ENCODE peak calls at places on chromosome 10, in six cellular contexts. L is mucosa of descending colon, F is K562, C is heart left ventricle, Q is uterus, Y is tibial nerve. G is an unnamed sample.

GRCh38 chr10:27446091-27446918 is 57.8 kb upstream of the RAB18 start:
- DNase-seq in L (no peak), F (peak; percentile 6), C (no peak), Q (no peak), Y (no peak), G (no peak)

GRCh38 chr10:88125766-88126165 is 262.3 kb downstream of the PTEN start:
- DNase-seq in L (no peak), F (no peak), C (no peak), Q (no peak), Y (no peak), G (no peak)

GRCh38 chr10:75236178-75236825 is 545 bp upstream of the COMTD1 start:
- DNase-seq in L (no peak), F (no peak), C (no peak), Q (no peak), Y (no peak), G (no peak)

GRCh38 chr10:124498071-124498470 is 36.4 kb downstream of the LHPP start:
- DNase-seq in L (no peak), F (no peak), C (no peak), Q (no peak), Y (no peak), G (peak; percentile 11)

GRCh38 chr10:49743464-49744075 is 18.6 kb downstream of the OGDHL start:
- DNase-seq in L (no peak), F (no peak), C (no peak), Q (no peak), Y (no peak), G (no peak)

GRCh38 chr10:92150798-92151197 is 140.1 kb downstream of the CPEB3 start:
- DNase-seq in L (no peak), F (no peak), C (no peak), Q (no peak), Y (no peak), G (no peak)

GRCh38 chr10:58967551-58968418 is 208.7 kb upstream of the PHYHIPL start:
- DNase-seq in L (no peak), F (no peak), C (peak; percentile 45), Q (no peak), Y (no peak), G (no peak)

GRCh38 chr10:76051007-76051936 is 619.8 kb downstream of the LRMDA start:
- DNase-seq in L (peak; percentile 46), F (no peak), C (no peak), Q (no peak), Y (no peak), G (no peak)

GRCh38 chr10:94483970-94484369 is 61.6 kb upstream of the HELLS start:
- DNase-seq in L (no peak), F (no peak), C (no peak), Q (no peak), Y (no peak), G (no peak)

GRCh38 chr10:95560288-95561199 is 627 bp downstream of the SORBS1 start:
- DNase-seq in L (peak; percentile 70), F (no peak), C (peak; percentile 68), Q (peak; percentile 47), Y (peak; percentile 30), G (peak; percentile 73)

GRCh38 chr10:112078003-112078402 is 105.6 kb downstream of the GPAM start:
- DNase-seq in L (no peak), F (no peak), C (no peak), Q (no peak), Y (no peak), G (no peak)

GRCh38 chr10:57694956-57695605 is 572.6 kb downstream of the IPMK start:
- DNase-seq in L (no peak), F (no peak), C (no peak), Q (no peak), Y (no peak), G (no peak)

GRCh38 chr10:71920540-71921318 is 43.5 kb upstream of the CHST3 start:
- DNase-seq in L (peak; percentile 58), F (peak; percentile 84), C (no peak), Q (peak; percentile 28), Y (no peak), G (no peak)

GRCh38 chr10:70916241-70916640 is 27.9 kb upstream of the PCBD1 start:
- DNase-seq in L (no peak), F (no peak), C (peak; percentile 33), Q (no peak), Y (no peak), G (peak; percentile 2)

GRCh38 chr10:124319926-124320391 is 98.8 kb downstream of the OAT start:
- DNase-seq in L (no peak), F (no peak), C (no peak), Q (no peak), Y (no peak), G (no peak)

GRCh38 chr10:42428534-42428933 is 209.8 kb downstream of the ZNF33B start:
- DNase-seq in L (no peak), F (peak; percentile 38), C (no peak), Q (no peak), Y (no peak), G (no peak)

GRCh38 chr10:75395955-75396860 is 5.4 kb downstream of the ZNF503 start:
- DNase-seq in L (peak; percentile 40), F (no peak), C (no peak), Q (peak; percentile 53), Y (no peak), G (peak; percentile 39)

GRCh38 chr10:60937784-60938654 is 6.0 kb downstream of the RHOBTB1 start:
- DNase-seq in L (no peak), F (no peak), C (no peak), Q (no peak), Y (no peak), G (no peak)

GRCh38 chr10:120950103-120950561 is 99.0 kb downstream of the WDR11 start:
- DNase-seq in L (no peak), F (no peak), C (no peak), Q (no peak), Y (no peak), G (no peak)

GRCh38 chr10:94193466-94193924 is 169.2 kb downstream of the NOC3L start:
- DNase-seq in L (no peak), F (no peak), C (no peak), Q (no peak), Y (no peak), G (no peak)

GRCh38 chr10:64113796-64114195 is 592.6 kb downstream of the REEP3 start:
- DNase-seq in L (no peak), F (no peak), C (no peak), Q (no peak), Y (no peak), G (no peak)

GRCh38 chr10:113557389-113558321 is 4.8 kb downstream of the HABP2 start:
- DNase-seq in L (no peak), F (peak; percentile 52), C (no peak), Q (no peak), Y (no peak), G (no peak)

GRCh38 chr10:3263747-3264146 is 91.2 kb upstream of the PITRM1 start:
- DNase-seq in L (no peak), F (no peak), C (no peak), Q (no peak), Y (no peak), G (no peak)

GRCh38 chr10:84179059-84179710 is 5.6 kb downstream of the GPR15LG start:
- DNase-seq in L (peak; percentile 61), F (no peak), C (no peak), Q (no peak), Y (no peak), G (no peak)

GRCh38 chr10:71079761-71080380 is 132.5 kb upstream of the UNC5B start:
- DNase-seq in L (no peak), F (no peak), C (no peak), Q (no peak), Y (no peak), G (no peak)

GRCh38 chr10:34249634-34250033 is 565.5 kb downstream of the PARD3 start:
- DNase-seq in L (no peak), F (no peak), C (no peak), Q (no peak), Y (no peak), G (no peak)

GRCh38 chr10:6148908-6149307 is 53.8 kb upstream of the PFKFB3 start:
- DNase-seq in L (no peak), F (peak; percentile 41), C (no peak), Q (no peak), Y (no peak), G (no peak)

GRCh38 chr10:51000976-51001375 is 73.3 kb upstream of the PRKG1 start:
- DNase-seq in L (no peak), F (no peak), C (no peak), Q (no peak), Y (no peak), G (no peak)

GRCh38 chr10:10869592-10869991 is 148.1 kb upstream of the CELF2 start:
- DNase-seq in L (no peak), F (peak; percentile 23), C (no peak), Q (no peak), Y (no peak), G (no peak)

GRCh38 chr10:29858352-29859267 is 200.8 kb downstream of the JCAD start:
- DNase-seq in L (peak; percentile 69), F (no peak), C (peak; percentile 73), Q (peak; percentile 63), Y (no peak), G (peak; percentile 86)

GRCh38 chr10:1776127-1776662 is 38.9 kb upstream of the ADARB2 start:
- DNase-seq in L (no peak), F (peak; percentile 49), C (no peak), Q (no peak), Y (no peak), G (no peak)
- H3K4me1 ChIP-seq in L (no peaks in the 10 kb centered on the region), F (no peaks in the 10 kb centered on the region), C (no peaks in the 10 kb centered on the region), Q (no peaks in the 10 kb centered on the region), Y (no peaks in the 10 kb centered on the region), G (no peaks in the 10 kb centered on the region)

DNA sequence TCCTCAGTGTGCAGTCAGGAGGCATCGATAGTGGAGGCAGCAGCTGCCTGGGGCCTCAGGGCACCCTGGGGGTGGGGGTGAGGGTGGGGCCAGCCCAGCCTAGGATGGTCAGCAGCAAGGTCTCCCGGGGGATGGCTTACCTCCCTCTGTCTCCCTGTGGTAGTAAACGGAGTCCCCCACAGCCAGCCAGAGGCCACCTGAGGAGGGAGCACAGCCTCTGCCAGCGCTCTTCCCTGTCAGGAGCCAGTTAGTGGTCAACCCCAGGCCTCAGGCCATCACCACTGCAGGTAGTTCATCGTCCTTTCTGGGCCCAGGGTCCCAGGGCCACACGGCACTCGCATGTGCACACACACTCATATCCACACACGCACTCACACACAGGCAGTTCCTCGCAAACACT is 22.1 kb downstream of the ACTR1A start:
- DNase-seq in L (no peak), F (no peak), C (no peak), Q (no peak), Y (no peak), G (peak; percentile 39)
- H3K36me3 ChIP-seq in L (peaks cover 22% of the 10 kb centered on the region), F (peaks cover 67% of the 10 kb centered on the region), C (peaks cover 64% of the 10 kb centered on the region), Q (no peaks in the 10 kb centered on the region), Y (peaks cover 92% of the 10 kb centered on the region), G (peaks cover 3% of the 10 kb centered on the region)

DNA sequence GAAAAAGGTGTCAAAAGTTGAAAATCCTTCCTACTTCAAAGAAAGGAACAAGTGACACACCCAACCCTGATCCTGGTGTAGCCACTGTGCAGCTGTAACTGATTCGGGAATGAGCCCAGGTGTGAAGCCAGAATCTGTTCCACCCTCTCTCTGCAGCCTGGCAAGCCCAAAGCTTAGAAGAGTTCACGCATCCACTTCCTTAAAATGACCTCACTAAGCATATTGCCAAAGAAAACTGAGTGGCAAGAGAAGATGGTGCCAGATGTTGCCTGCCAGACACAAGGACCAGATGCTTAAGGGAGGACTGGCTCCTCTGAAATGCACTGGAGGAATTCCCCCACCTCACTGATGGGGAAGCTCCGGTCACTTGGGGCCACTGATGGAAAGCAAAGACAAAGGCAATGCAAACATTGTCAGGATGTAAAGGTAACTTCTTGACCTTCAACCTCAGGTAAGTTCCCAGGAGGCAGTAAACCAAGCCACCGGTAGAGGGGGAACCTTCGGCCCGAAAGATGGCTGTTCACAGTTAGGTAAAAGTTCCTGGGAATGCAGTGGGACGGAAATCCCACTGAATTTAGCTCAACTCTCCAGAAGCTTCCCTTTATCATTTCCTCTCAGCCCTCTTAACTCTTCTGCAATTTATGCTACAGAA is 554.9 kb downstream of the KCNMA1 start:
- DNase-seq in L (no peak), F (no peak), C (no peak), Q (no peak), Y (no peak), G (no peak)
- TF ChIP-seq CTCF in L (no peak), F (peak; percentile 33), C (no peak), Q (no peak), Y (no peak), G (no peak)

GRCh38 chr10:18607979-18608378 is 43.4 kb downstream of the NSUN6 start:
- DNase-seq in L (no peak), F (no peak), C (no peak), Q (no peak), Y (no peak), G (no peak)
- H3K4me1 ChIP-seq in L (peaks cover 10% of the 10 kb centered on the region), F (no peaks in the 10 kb centered on the region), C (peaks cover 7% of the 10 kb centered on the region), Q (no peaks in the 10 kb centered on the region), Y (no peaks in the 10 kb centered on the region), G (no peaks in the 10 kb centered on the region)